ENCODE peak calls at places on chromosomes 5 and 9, in six cellular contexts. O is stomach, Z is HCT116, H is GM23338, J is prostate gland, P is transverse colon. K is an unnamed sample. For H3K4me1, the result is how much of the 10 kb centered on the place peaks cover.

GRCh38 chr5:1507961-1508678 is 15.6 kb downstream of the LPCAT1 start:
- DNase-seq in O (no peak), Z (no peak), H (no peak), J (no peak), P (peak), K (no peak)

GRCh38 chr9:129348890-129349570 is 171.0 kb upstream of the IER5L start:
- DNase-seq in O (no peak), Z (no peak), H (peak), J (no peak), P (no peak), K (no peak)

GRCh38 chr9:122206118-122207046 is 22.4 kb downstream of the LHX6 start:
- DNase-seq in O (no peak), Z (no peak), H (no peak), J (no peak), P (no peak), K (no peak)

GRCh38 chr9:38761999-38762398 is 42.1 kb upstream of the FAM240B start:
- DNase-seq in O (no peak), Z (no peak), H (peak), J (no peak), P (no peak), K (no peak)

GRCh38 chr5:40141418-40141817 is 538.3 kb upstream of the PTGER4 start:
- DNase-seq in O (no peak), Z (no peak), H (peak), J (no peak), P (no peak), K (no peak)

GRCh38 chr5:147701468-147701867 is 81.1 kb downstream of the JAKMIP2 start:
- DNase-seq in O (no peak), Z (no peak), H (no peak), J (no peak), P (no peak), K (no peak)

GRCh38 chr5:149433524-149434131 is 54.5 kb upstream of the IL17B start:
- DNase-seq in O (no peak), Z (no peak), H (no peak), J (no peak), P (no peak), K (no peak)

GRCh38 chr9:90801507-90802289 is at the start of gene SYK:
- DNase-seq in O (peak), Z (no peak), H (peak), J (peak), P (peak), K (no peak)

GRCh38 chr9:38423939-38424843 is at the start of gene IGFBPL1:
- DNase-seq in O (no peak), Z (no peak), H (peak), J (no peak), P (no peak), K (no peak)

GRCh38 chr9:36948051-36948450 is 86.0 kb downstream of the PAX5 start:
- DNase-seq in O (no peak), Z (no peak), H (peak), J (no peak), P (no peak), K (no peak)

GRCh38 chr9:14179449-14179848 is 134.5 kb downstream of the NFIB start:
- DNase-seq in O (peak), Z (peak), H (no peak), J (peak), P (peak), K (no peak)

GRCh38 chr5:43642428-43642827 is 39.4 kb downstream of the NNT start:
- DNase-seq in O (no peak), Z (no peak), H (no peak), J (no peak), P (no peak), K (no peak)

GRCh38 chr5:1793301-1793740 is 6.3 kb downstream of the MRPL36 start:
- DNase-seq in O (no peak), Z (no peak), H (no peak), J (no peak), P (no peak), K (no peak)

GRCh38 chr5:126757713-126758357 is 19.1 kb upstream of the LMNB1 start:
- DNase-seq in O (no peak), Z (no peak), H (no peak), J (no peak), P (no peak), K (no peak)

GRCh38 chr5:417301-417700 is 25.7 kb upstream of the EXOC3 start:
- DNase-seq in O (no peak), Z (no peak), H (no peak), J (no peak), P (no peak), K (no peak)

GRCh38 chr5:133119233-133119711 is 67.5 kb downstream of the HSPA4 start:
- DNase-seq in O (no peak), Z (no peak), H (no peak), J (no peak), P (no peak), K (no peak)

GRCh38 chr9:131485728-131486381 is 16.9 kb upstream of the POMT1 start:
- DNase-seq in O (no peak), Z (no peak), H (no peak), J (no peak), P (no peak), K (no peak)

GRCh38 chr5:140560227-140560626 is 3.0 kb upstream of the SRA1 start:
- DNase-seq in O (no peak), Z (no peak), H (no peak), J (no peak), P (no peak), K (no peak)

GRCh38 chr9:91949293-91949945 is 609 bp downstream of the ROR2 start:
- DNase-seq in O (no peak), Z (no peak), H (peak), J (peak), P (no peak), K (no peak)

GRCh38 chr5:157719231-157719630 is 12.0 kb upstream of the THG1L start:
- DNase-seq in O (no peak), Z (no peak), H (peak), J (no peak), P (no peak), K (no peak)

GRCh38 chr5:79030663-79031480 is 38.6 kb downstream of the DMGDH start:
- DNase-seq in O (no peak), Z (no peak), H (no peak), J (no peak), P (no peak), K (no peak)

GRCh38 chr9:113525208-113525607 is 61.7 kb downstream of the RGS3 start:
- DNase-seq in O (no peak), Z (no peak), H (no peak), J (no peak), P (no peak), K (no peak)
- H3K4me1 ChIP-seq in O (under half), Z (under half), H (under half), J (under half), P (half or more), K (half or more)

GRCh38 chr9:124454296-124454695 is 4.0 kb downstream of the ADGRD2 start:
- DNase-seq in O (no peak), Z (no peak), H (no peak), J (no peak), P (no peak), K (no peak)

GRCh38 chr9:124452841-124453585 is 2.8 kb downstream of the ADGRD2 start:
- DNase-seq in O (no peak), Z (no peak), H (peak), J (no peak), P (no peak), K (no peak)

GRCh38 chr9:124454791-124455443 is 4.7 kb downstream of the ADGRD2 start:
- DNase-seq in O (no peak), Z (no peak), H (no peak), J (no peak), P (no peak), K (no peak)

GRCh38 chr9:124452326-124452725 is 2.1 kb downstream of the ADGRD2 start:
- DNase-seq in O (no peak), Z (no peak), H (no peak), J (no peak), P (no peak), K (no peak)

DNA sequence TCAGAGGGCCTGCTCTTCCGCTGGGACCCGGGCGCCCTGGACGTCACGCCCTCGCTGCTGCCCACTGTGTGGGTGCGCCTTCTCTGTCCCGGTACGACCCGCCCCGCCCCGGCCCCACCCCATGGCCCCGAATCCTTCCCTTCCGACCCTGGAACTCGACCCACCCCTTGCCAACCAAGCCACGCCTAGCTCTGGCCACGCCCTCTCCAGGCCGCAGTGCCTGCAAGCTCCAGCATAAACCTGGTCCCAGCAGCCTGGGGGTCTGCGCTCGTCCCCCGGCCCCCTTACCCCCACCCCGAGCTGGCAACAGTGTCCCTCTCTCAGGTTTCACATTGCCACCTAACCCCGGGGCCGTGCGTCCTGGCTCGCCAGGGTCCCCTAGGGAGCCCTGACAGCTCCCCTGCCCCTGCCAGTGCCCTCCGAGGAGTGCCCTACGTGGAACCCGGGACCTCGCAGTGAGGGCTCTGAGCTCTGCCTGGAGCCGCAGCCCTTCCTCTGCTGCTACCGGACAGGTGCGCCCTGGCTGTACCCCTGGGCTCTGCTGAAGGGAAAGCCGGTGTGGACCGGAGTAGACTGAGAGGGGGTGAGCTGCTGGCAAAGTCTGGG is 3.4 kb downstream of the ADGRD2 start:
- DNase-seq in O (no peak), Z (peak), H (peak), J (no peak), P (peak), K (no peak)
- TF ChIP-seq POLR2AphosphoS5 in O (no peak), Z (peak), H (no peak), J (no peak), P (no peak), K (no peak)

DNA sequence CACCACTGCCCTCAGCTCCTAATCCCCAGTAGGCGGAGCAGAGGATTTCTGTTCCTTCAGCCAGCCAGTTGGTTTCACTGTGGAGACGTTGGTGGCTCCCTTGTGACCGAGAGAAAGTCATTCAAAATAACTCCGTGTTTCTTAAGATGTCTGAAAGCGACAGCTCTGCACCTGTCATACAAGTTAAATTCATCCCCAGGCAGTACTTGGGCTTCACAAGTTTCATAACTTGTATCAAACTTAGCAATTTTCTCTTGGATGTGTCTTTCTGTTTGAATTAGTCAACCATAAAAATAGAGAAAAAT is 410 bp upstream of the CDKN2B start:
- DNase-seq in O (no peak), Z (no peak), H (no peak), J (no peak), P (no peak), K (no peak)
- TF ChIP-seq CTCF in O (no peak), Z (no peak), H (no peak), J (no peak), P (no peak), K (peak)

GRCh38 chr9:112081918-112082729 is 93.0 kb downstream of the SUSD1 start:
- DNase-seq in O (no peak), Z (no peak), H (no peak), J (no peak), P (no peak), K (no peak)

GRCh38 chr9:112084334-112084733 is 90.8 kb downstream of the SUSD1 start:
- DNase-seq in O (no peak), Z (no peak), H (no peak), J (no peak), P (no peak), K (peak)

GRCh38 chr9:112087506-112087905 is 87.6 kb downstream of the SUSD1 start:
- DNase-seq in O (no peak), Z (no peak), H (no peak), J (no peak), P (no peak), K (no peak)

GRCh38 chr9:112086627-112087026 is 88.5 kb downstream of the SUSD1 start:
- DNase-seq in O (no peak), Z (no peak), H (peak), J (no peak), P (no peak), K (no peak)

GRCh38 chr9:112084907-112085306 is 90.2 kb downstream of the SUSD1 start:
- DNase-seq in O (no peak), Z (no peak), H (no peak), J (no peak), P (no peak), K (no peak)
- H3K4me1 ChIP-seq in O (under half), Z (under half), H (under half), J (under half), P (under half), K (under half)

GRCh38 chr9:96417610-96418073 is 528 bp downstream of the ZNF367 start:
- DNase-seq in O (no peak), Z (no peak), H (no peak), J (no peak), P (peak), K (no peak)

GRCh38 chr9:96411129-96411820 is 6.9 kb downstream of the ZNF367 start:
- DNase-seq in O (no peak), Z (no peak), H (no peak), J (no peak), P (no peak), K (no peak)

GRCh38 chr9:96417051-96417586 is 1.1 kb downstream of the ZNF367 start:
- DNase-seq in O (peak), Z (peak), H (peak), J (peak), P (peak), K (peak)

GRCh38 chr9:96412174-96412913 is 5.8 kb downstream of the ZNF367 start:
- DNase-seq in O (no peak), Z (no peak), H (no peak), J (no peak), P (no peak), K (no peak)

DNA sequence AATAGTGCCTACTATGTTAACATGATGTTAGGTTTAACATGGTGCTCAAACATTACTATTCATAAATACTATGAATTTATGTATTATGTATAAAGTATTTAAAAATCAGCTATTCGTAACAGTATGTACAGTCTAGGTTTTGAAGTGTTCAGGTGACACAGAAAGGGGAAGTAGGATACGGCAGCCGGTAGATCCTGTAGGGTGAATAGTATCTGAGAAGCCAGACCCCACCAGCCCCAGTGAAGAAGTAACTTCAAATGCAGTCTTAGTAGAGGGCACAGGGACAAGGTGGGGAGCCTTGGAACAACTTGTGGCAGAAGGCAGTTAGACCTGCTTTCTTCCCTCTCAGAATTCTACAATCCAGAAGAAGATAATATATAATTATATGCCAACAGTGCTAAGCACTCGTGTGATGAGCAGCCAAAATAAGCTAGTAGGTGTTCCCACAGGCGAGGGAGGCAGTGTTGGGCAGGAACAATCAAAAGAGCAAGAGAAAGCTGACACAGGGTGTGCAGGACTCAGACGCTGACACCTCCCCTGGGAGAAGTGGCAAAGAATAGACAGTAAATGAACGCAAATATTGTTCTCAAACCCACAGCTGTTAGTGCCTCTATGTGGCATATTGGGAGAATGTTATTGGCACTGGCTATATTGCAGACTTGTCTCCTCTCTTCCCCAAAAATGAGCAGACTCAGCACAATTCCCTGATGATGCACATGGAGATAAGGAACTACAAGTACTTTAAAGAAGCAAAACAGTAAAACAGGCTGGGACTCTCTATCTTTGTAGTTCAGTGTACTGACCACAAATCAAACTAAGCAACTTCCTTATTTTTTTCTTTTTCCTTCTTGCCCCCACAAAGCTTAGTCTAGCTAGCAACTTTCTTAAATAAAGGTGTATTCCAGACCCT is 4.6 kb downstream of the ZNF367 start:
- DNase-seq in O (no peak), Z (no peak), H (no peak), J (no peak), P (peak), K (no peak)
- TF ChIP-seq POLR2AphosphoS5 in O (no peak), Z (no peak), H (no peak), J (no peak), P (peak), K (no peak)

K was measured in esophagus muscularis mucosa.